ENCODE peak calls at places on chromosomes 3 and 15, in six cellular contexts. One of them, this sample, is unnamed.

GRCh38 chr3:194134757-194135515 is 1.0 kb upstream of the HES1 start:
- DNase-seq in mesenchymal stem cell: peak; percentile 99
- DNase-seq in neuronal stem cell: peak; percentile 92
- DNase-seq in IMR-90: peak; percentile 95
- DNase-seq in H1: peak; percentile 83
- DNase-seq in trophoblast cell: peak; percentile 89
- DNase-seq in this sample: peak; percentile 95

GRCh38 chr3:131326307-131326706 is 55.3 kb upstream of the NUDT16 start:
- DNase-seq in neuronal stem cell: no peak
- DNase-seq in H1: no peak
- DNase-seq in IMR-90: no peak
- DNase-seq in trophoblast cell: no peak
- DNase-seq in mesenchymal stem cell: no peak
- DNase-seq in this sample: no peak

GRCh38 chr3:72968280-72968679 is 28.3 kb upstream of the PPP4R2 start:
- DNase-seq in IMR-90: no peak
- DNase-seq in mesenchymal stem cell: no peak
- DNase-seq in H1: no peak
- DNase-seq in neuronal stem cell: no peak
- DNase-seq in trophoblast cell: no peak
- DNase-seq in this sample: no peak

GRCh38 chr3:23495507-23495906 is 292.4 kb downstream of the UBE2E2 start:
- DNase-seq in IMR-90: peak; percentile 47
- DNase-seq in H1: no peak
- DNase-seq in trophoblast cell: no peak
- DNase-seq in mesenchymal stem cell: no peak
- DNase-seq in neuronal stem cell: no peak
- DNase-seq in this sample: no peak

GRCh38 chr3:148955544-148956346 is 35.6 kb upstream of the GYG1 start:
- DNase-seq in mesenchymal stem cell: peak; percentile 90
- DNase-seq in IMR-90: peak; percentile 95
- DNase-seq in trophoblast cell: peak; percentile 66
- DNase-seq in neuronal stem cell: peak; percentile 43
- DNase-seq in H1: no peak
- DNase-seq in this sample: no peak

GRCh38 chr3:107579372-107579771 is 56.6 kb downstream of the BBX start:
- DNase-seq in neuronal stem cell: no peak
- DNase-seq in H1: no peak
- DNase-seq in IMR-90: no peak
- DNase-seq in mesenchymal stem cell: no peak
- DNase-seq in trophoblast cell: no peak
- DNase-seq in this sample: no peak

GRCh38 chr3:164375538-164375937 is 702.8 kb downstream of the SI start:
- DNase-seq in IMR-90: no peak
- DNase-seq in H1: no peak
- DNase-seq in mesenchymal stem cell: no peak
- DNase-seq in neuronal stem cell: no peak
- DNase-seq in trophoblast cell: no peak
- DNase-seq in this sample: no peak

GRCh38 chr3:177601120-177601519 is 403.8 kb upstream of the TBL1XR1 start:
- DNase-seq in trophoblast cell: peak; percentile 8
- DNase-seq in mesenchymal stem cell: no peak
- DNase-seq in IMR-90: no peak
- DNase-seq in H1: no peak
- DNase-seq in neuronal stem cell: no peak
- DNase-seq in this sample: no peak

GRCh38 chr15:89307791-89308190 is 26.8 kb downstream of the POLG start:
- DNase-seq in neuronal stem cell: no peak
- DNase-seq in IMR-90: peak; percentile 82
- DNase-seq in mesenchymal stem cell: peak; percentile 65
- DNase-seq in H1: no peak
- DNase-seq in trophoblast cell: peak; percentile 48
- DNase-seq in this sample: no peak

GRCh38 chr3:107143206-107143605 is 234.0 kb upstream of the CCDC54 start:
- DNase-seq in trophoblast cell: no peak
- DNase-seq in mesenchymal stem cell: no peak
- DNase-seq in IMR-90: no peak
- DNase-seq in neuronal stem cell: peak; percentile 8
- DNase-seq in H1: no peak
- DNase-seq in this sample: no peak

GRCh38 chr3:10855871-10856662 is 40.0 kb downstream of the SLC6A11 start:
- DNase-seq in mesenchymal stem cell: no peak
- DNase-seq in neuronal stem cell: no peak
- DNase-seq in H1: no peak
- DNase-seq in IMR-90: no peak
- DNase-seq in trophoblast cell: peak; percentile 15
- DNase-seq in this sample: no peak

GRCh38 chr15:62900071-62900812 is 142.3 kb upstream of the TPM1 start:
- DNase-seq in neuronal stem cell: no peak
- DNase-seq in mesenchymal stem cell: peak; percentile 32
- DNase-seq in IMR-90: no peak
- DNase-seq in trophoblast cell: peak; percentile 72
- DNase-seq in H1: no peak
- DNase-seq in this sample: no peak

GRCh38 chr3:142259359-142259758 is 34.0 kb upstream of the GK5 start:
- DNase-seq in IMR-90: no peak
- DNase-seq in H1: no peak
- DNase-seq in mesenchymal stem cell: no peak
- DNase-seq in trophoblast cell: no peak
- DNase-seq in neuronal stem cell: peak; percentile 65
- DNase-seq in this sample: no peak

GRCh38 chr15:25655168-25655956 is 207.8 kb downstream of the ATP10A start:
- DNase-seq in neuronal stem cell: no peak
- DNase-seq in H1: no peak
- DNase-seq in trophoblast cell: peak; percentile 7
- DNase-seq in IMR-90: no peak
- DNase-seq in mesenchymal stem cell: no peak
- DNase-seq in this sample: no peak

GRCh38 chr15:59143281-59143680 is 38.3 kb downstream of the CCNB2 start:
- DNase-seq in IMR-90: no peak
- DNase-seq in neuronal stem cell: no peak
- DNase-seq in mesenchymal stem cell: no peak
- DNase-seq in H1: no peak
- DNase-seq in trophoblast cell: no peak
- DNase-seq in this sample: no peak

GRCh38 chr3:37812497-37812896 is 49.2 kb upstream of the CTDSPL start:
- DNase-seq in IMR-90: peak; percentile 63
- DNase-seq in neuronal stem cell: no peak
- DNase-seq in mesenchymal stem cell: no peak
- DNase-seq in H1: no peak
- DNase-seq in trophoblast cell: no peak
- DNase-seq in this sample: no peak

GRCh38 chr15:44087578-44088190 is 107.4 kb downstream of the FRMD5 start:
- DNase-seq in trophoblast cell: peak; percentile 62
- DNase-seq in IMR-90: peak; percentile 93
- DNase-seq in mesenchymal stem cell: peak; percentile 88
- DNase-seq in neuronal stem cell: no peak
- DNase-seq in H1: no peak
- DNase-seq in this sample: no peak

GRCh38 chr3:184449161-184449515 is 69.3 kb downstream of the CHRD start:
- DNase-seq in H1: no peak
- DNase-seq in IMR-90: no peak
- DNase-seq in mesenchymal stem cell: no peak
- DNase-seq in trophoblast cell: no peak
- DNase-seq in neuronal stem cell: no peak
- DNase-seq in this sample: no peak

GRCh38 chr3:128619146-128619890 is 31.3 kb downstream of the RPN1 start:
- DNase-seq in trophoblast cell: peak; percentile 69
- DNase-seq in IMR-90: peak; percentile 96
- DNase-seq in neuronal stem cell: no peak
- DNase-seq in H1: no peak
- DNase-seq in mesenchymal stem cell: peak; percentile 95
- DNase-seq in this sample: no peak

GRCh38 chr3:161096771-161097367 is 8.3 kb downstream of the B3GALNT1 start:
- DNase-seq in H1: peak; percentile 10
- DNase-seq in IMR-90: peak; percentile 4
- DNase-seq in trophoblast cell: peak; percentile 40
- DNase-seq in mesenchymal stem cell: peak; percentile 28
- DNase-seq in neuronal stem cell: no peak
- DNase-seq in this sample: peak; percentile 61

GRCh38 chr15:84955089-84955848 is 26.4 kb upstream of the PDE8A start:
- DNase-seq in H1: no peak
- DNase-seq in neuronal stem cell: peak; percentile 15
- DNase-seq in trophoblast cell: peak; percentile 80
- DNase-seq in IMR-90: peak; percentile 78
- DNase-seq in mesenchymal stem cell: peak; percentile 81
- DNase-seq in this sample: peak; percentile 78

GRCh38 chr3:6825527-6825926 is 35.4 kb upstream of the GRM7 start:
- DNase-seq in neuronal stem cell: no peak
- DNase-seq in trophoblast cell: no peak
- DNase-seq in mesenchymal stem cell: no peak
- DNase-seq in H1: no peak
- DNase-seq in IMR-90: no peak
- DNase-seq in this sample: no peak

GRCh38 chr3:44963571-44964325 is 12.2 kb downstream of the ZDHHC3 start:
- DNase-seq in mesenchymal stem cell: no peak
- DNase-seq in neuronal stem cell: no peak
- DNase-seq in H1: no peak
- DNase-seq in trophoblast cell: no peak
- DNase-seq in IMR-90: no peak
- DNase-seq in this sample: no peak

GRCh38 chr3:164332856-164333802 is 745.2 kb downstream of the SI start:
- DNase-seq in trophoblast cell: no peak
- DNase-seq in mesenchymal stem cell: peak; percentile 34
- DNase-seq in neuronal stem cell: peak; percentile 46
- DNase-seq in IMR-90: no peak
- DNase-seq in H1: peak; percentile 43
- DNase-seq in this sample: peak; percentile 51

GRCh38 chr3:139518296-139518695 is 21.2 kb downstream of the RBP1 start:
- DNase-seq in H1: no peak
- DNase-seq in neuronal stem cell: no peak
- DNase-seq in trophoblast cell: no peak
- DNase-seq in IMR-90: no peak
- DNase-seq in mesenchymal stem cell: no peak
- DNase-seq in this sample: no peak

GRCh38 chr15:76012021-76012551 is at the start of gene NRG4:
- DNase-seq in neuronal stem cell: no peak
- DNase-seq in H1: no peak
- DNase-seq in mesenchymal stem cell: no peak
- DNase-seq in trophoblast cell: no peak
- DNase-seq in IMR-90: peak; percentile 6
- DNase-seq in this sample: no peak

GRCh38 chr15:66652806-66653205 is 49.2 kb upstream of the SMAD6 start:
- DNase-seq in neuronal stem cell: no peak
- DNase-seq in IMR-90: no peak
- DNase-seq in mesenchymal stem cell: no peak
- DNase-seq in H1: no peak
- DNase-seq in trophoblast cell: no peak
- DNase-seq in this sample: no peak
- H2AK5ac ChIP-seq in neuronal stem cell: peak overlapping the region; percentile 20
- H2AK5ac ChIP-seq in IMR-90: no peak overlapping the region
- H2AK5ac ChIP-seq in mesenchymal stem cell: no peak overlapping the region
- H2AK5ac ChIP-seq in H1: no peak overlapping the region
- H2AK5ac ChIP-seq in trophoblast cell: no peak overlapping the region
- H2AK5ac ChIP-seq in this sample: no peak overlapping the region

GRCh38 chr3:13563911-13564310 is 15.0 kb downstream of the FBLN2 start:
- DNase-seq in IMR-90: no peak
- DNase-seq in mesenchymal stem cell: no peak
- DNase-seq in neuronal stem cell: no peak
- DNase-seq in H1: no peak
- DNase-seq in trophoblast cell: no peak
- DNase-seq in this sample: no peak

GRCh38 chr3:13561376-13561775 is 12.5 kb downstream of the FBLN2 start:
- DNase-seq in neuronal stem cell: no peak
- DNase-seq in H1: no peak
- DNase-seq in IMR-90: no peak
- DNase-seq in trophoblast cell: peak; percentile 99
- DNase-seq in mesenchymal stem cell: no peak
- DNase-seq in this sample: no peak

GRCh38 chr3:13561967-13562366 is 13.0 kb downstream of the FBLN2 start:
- DNase-seq in neuronal stem cell: no peak
- DNase-seq in IMR-90: no peak
- DNase-seq in mesenchymal stem cell: no peak
- DNase-seq in H1: no peak
- DNase-seq in trophoblast cell: no peak
- DNase-seq in this sample: no peak

GRCh38 chr3:13564751-13565560 is 16.0 kb downstream of the FBLN2 start:
- DNase-seq in H1: no peak
- DNase-seq in IMR-90: no peak
- DNase-seq in mesenchymal stem cell: no peak
- DNase-seq in neuronal stem cell: no peak
- DNase-seq in trophoblast cell: no peak
- DNase-seq in this sample: peak; percentile 57

GRCh38 chr3:13563321-13563720 is 14.4 kb downstream of the FBLN2 start:
- DNase-seq in neuronal stem cell: no peak
- DNase-seq in trophoblast cell: no peak
- DNase-seq in IMR-90: no peak
- DNase-seq in H1: no peak
- DNase-seq in mesenchymal stem cell: no peak
- DNase-seq in this sample: no peak
- H4K91ac ChIP-seq in neuronal stem cell: no peak overlapping the region
- H4K91ac ChIP-seq in trophoblast cell: no peak overlapping the region
- H4K91ac ChIP-seq in IMR-90: no peak overlapping the region
- H4K91ac ChIP-seq in H1: no peak overlapping the region
- H4K91ac ChIP-seq in mesenchymal stem cell: no peak overlapping the region
- H4K91ac ChIP-seq in this sample: no peak overlapping the region

GRCh38 chr15:22989576-22990477 is 9.7 kb upstream of the CYFIP1 start:
- DNase-seq in H1: no peak
- DNase-seq in mesenchymal stem cell: no peak
- DNase-seq in IMR-90: no peak
- DNase-seq in trophoblast cell: peak; percentile 95
- DNase-seq in neuronal stem cell: no peak
- DNase-seq in this sample: no peak
- H2AK5ac ChIP-seq in H1: no peak overlapping the region
- H2AK5ac ChIP-seq in mesenchymal stem cell: no peak overlapping the region
- H2AK5ac ChIP-seq in IMR-90: no peak overlapping the region
- H2AK5ac ChIP-seq in trophoblast cell: no peak overlapping the region
- H2AK5ac ChIP-seq in neuronal stem cell: no peak overlapping the region
- H2AK5ac ChIP-seq in this sample: no peak overlapping the region

GRCh38 chr15:35663956-35664355 is 118.0 kb upstream of the DPH6 start:
- DNase-seq in neuronal stem cell: no peak
- DNase-seq in trophoblast cell: no peak
- DNase-seq in IMR-90: no peak
- DNase-seq in H1: no peak
- DNase-seq in mesenchymal stem cell: peak; percentile 15
- DNase-seq in this sample: no peak
- H4K91ac ChIP-seq in neuronal stem cell: no peak overlapping the region
- H4K91ac ChIP-seq in trophoblast cell: no peak overlapping the region
- H4K91ac ChIP-seq in IMR-90: no peak overlapping the region
- H4K91ac ChIP-seq in H1: no peak overlapping the region
- H4K91ac ChIP-seq in mesenchymal stem cell: no peak overlapping the region
- H4K91ac ChIP-seq in this sample: no peak overlapping the region

This sample was measured in H9.